ENCODE peak calls at places on chromosomes 5 and 9, in six cellular contexts. Q is tibial nerve, T is stomach, I is A549, M is Peyer's patch, S is uterus. Z is an unnamed sample.

GRCh38 chr5:86909896-86910295 is 292.2 kb downstream of the COX7C start:
- DNase-seq in M (no peak), Q (no peak), T (no peak), S (no peak), I (peak; percentile 59), Z (no peak)

GRCh38 chr9:14218253-14218652 is 95.7 kb downstream of the NFIB start:
- DNase-seq in Q (no peak), S (no peak), I (no peak), M (no peak), T (no peak), Z (no peak)

GRCh38 chr5:6637590-6637989 is 4.3 kb downstream of the SRD5A1 start:
- DNase-seq in M (no peak), S (no peak), Q (no peak), T (no peak), I (no peak), Z (no peak)

GRCh38 chr5:68086857-68087256 is 128.7 kb upstream of the PIK3R1 start:
- DNase-seq in M (peak; percentile 53), T (no peak), S (peak; percentile 41), I (no peak), Q (peak; percentile 21), Z (no peak)

GRCh38 chr5:122142480-122142879 is 13.1 kb downstream of the ZNF474 start:
- DNase-seq in S (no peak), I (peak; percentile 20), Q (no peak), M (no peak), T (no peak), Z (no peak)

GRCh38 chr9:128382261-128382660 is 11.1 kb downstream of the URM1 start:
- DNase-seq in M (no peak), S (no peak), Q (no peak), T (no peak), I (no peak), Z (no peak)

GRCh38 chr9:97474373-97474925 is 27.0 kb upstream of the TMOD1 start:
- DNase-seq in T (no peak), S (no peak), I (no peak), Q (no peak), M (no peak), Z (no peak)

GRCh38 chr9:87194471-87194870 is 247.2 kb upstream of the GAS1 start:
- DNase-seq in I (no peak), M (no peak), Q (no peak), S (no peak), T (no peak), Z (no peak)

GRCh38 chr5:83417884-83418283 is 53.7 kb upstream of the VCAN start:
- DNase-seq in Q (no peak), I (no peak), M (no peak), S (no peak), T (no peak), Z (no peak)

GRCh38 chr9:92429866-92430265 is 5.6 kb upstream of the OMD start:
- DNase-seq in I (no peak), T (no peak), Q (no peak), S (no peak), M (no peak), Z (no peak)
- TF ChIP-seq POLR2A in I (no peak), T (no peak), Q (no peak), S (no peak), M (no peak), Z (no peak)

GRCh38 chr9:116154976-116155699 is 1.5 kb downstream of the PAPPA start:
- DNase-seq in T (no peak), Q (no peak), M (no peak), I (peak; percentile 77), S (peak; percentile 51), Z (no peak)

GRCh38 chr9:116157436-116158138 is 4.0 kb downstream of the PAPPA start:
- DNase-seq in I (peak; percentile 63), Q (no peak), M (no peak), S (peak; percentile 31), T (no peak), Z (no peak)

GRCh38 chr9:116155700-116156045 is 2.1 kb downstream of the PAPPA start:
- DNase-seq in S (no peak), T (no peak), I (no peak), M (no peak), Q (no peak), Z (no peak)

GRCh38 chr9:116154334-116154975 is 864 bp downstream of the PAPPA start:
- DNase-seq in S (peak; percentile 36), M (no peak), Q (no peak), I (no peak), T (no peak), Z (peak; percentile 63)

GRCh38 chr9:116156621-116157314 is 3.2 kb downstream of the PAPPA start:
- DNase-seq in S (peak; percentile 80), I (peak; percentile 85), M (peak; percentile 49), Q (no peak), T (peak; percentile 43), Z (no peak)
- TF ChIP-seq POLR2A in S (peak; percentile 74), I (no peak), M (no peak), Q (no peak), T (no peak), Z (no peak)

GRCh38 chr5:58452566-58453258 is 7.2 kb downstream of the PLK2 start:
- DNase-seq in T (no peak), I (peak; percentile 54), M (no peak), Q (no peak), S (no peak), Z (no peak)
- TF ChIP-seq POLR2A in T (no peak), I (no peak), M (no peak), Q (no peak), S (no peak), Z (no peak)

DNA sequence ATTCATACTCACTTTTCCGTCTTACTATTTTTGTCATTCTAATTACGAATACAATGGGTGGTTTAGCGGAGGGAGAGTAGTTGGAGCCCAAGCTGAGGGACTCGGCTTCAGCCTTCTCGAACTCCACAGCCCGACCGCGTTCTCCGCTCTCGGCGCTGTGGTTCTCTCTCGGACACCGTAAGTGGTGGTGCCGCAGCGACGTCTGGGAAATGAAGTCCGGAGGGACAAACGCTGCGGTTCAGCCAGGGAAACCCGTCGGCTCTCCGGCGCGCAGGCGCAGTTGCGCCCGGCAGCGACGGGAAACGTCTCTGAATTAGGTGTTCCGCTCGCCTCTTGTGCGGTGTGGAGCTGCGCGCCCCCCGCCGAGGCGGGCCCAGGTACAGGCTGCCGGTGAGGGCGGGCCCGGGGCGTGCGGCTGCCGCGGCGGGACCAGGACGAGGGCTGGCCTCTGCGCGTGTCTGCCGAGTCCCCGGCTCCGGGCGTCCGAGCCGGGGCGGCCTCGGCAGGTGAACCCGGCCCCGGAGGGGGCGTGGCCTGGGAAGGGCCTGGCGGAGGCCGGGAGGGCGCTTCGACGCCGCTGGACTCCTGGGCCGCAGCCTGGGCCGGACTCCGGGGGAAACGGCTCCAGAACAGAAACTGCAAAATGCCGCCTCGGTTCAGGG is at the start of gene ZNF879:
- DNase-seq in M (peak; percentile 97), I (peak; percentile 95), Q (peak; percentile 80), S (peak; percentile 94), T (peak; percentile 94), Z (peak; percentile 97)
- TF ChIP-seq POLR2A in M (peak; percentile 38), I (peak; percentile 27), Q (no peak), S (peak; percentile 62), T (no peak), Z (peak; percentile 42)

GRCh38 chr9:2047916-2048315 is 32.8 kb downstream of the SMARCA2 start:
- DNase-seq in S (no peak), T (no peak), Q (no peak), M (no peak), I (no peak), Z (no peak)
- TF ChIP-seq POLR2A in S (no peak), T (no peak), Q (no peak), M (no peak), I (no peak), Z (no peak)

DNA sequence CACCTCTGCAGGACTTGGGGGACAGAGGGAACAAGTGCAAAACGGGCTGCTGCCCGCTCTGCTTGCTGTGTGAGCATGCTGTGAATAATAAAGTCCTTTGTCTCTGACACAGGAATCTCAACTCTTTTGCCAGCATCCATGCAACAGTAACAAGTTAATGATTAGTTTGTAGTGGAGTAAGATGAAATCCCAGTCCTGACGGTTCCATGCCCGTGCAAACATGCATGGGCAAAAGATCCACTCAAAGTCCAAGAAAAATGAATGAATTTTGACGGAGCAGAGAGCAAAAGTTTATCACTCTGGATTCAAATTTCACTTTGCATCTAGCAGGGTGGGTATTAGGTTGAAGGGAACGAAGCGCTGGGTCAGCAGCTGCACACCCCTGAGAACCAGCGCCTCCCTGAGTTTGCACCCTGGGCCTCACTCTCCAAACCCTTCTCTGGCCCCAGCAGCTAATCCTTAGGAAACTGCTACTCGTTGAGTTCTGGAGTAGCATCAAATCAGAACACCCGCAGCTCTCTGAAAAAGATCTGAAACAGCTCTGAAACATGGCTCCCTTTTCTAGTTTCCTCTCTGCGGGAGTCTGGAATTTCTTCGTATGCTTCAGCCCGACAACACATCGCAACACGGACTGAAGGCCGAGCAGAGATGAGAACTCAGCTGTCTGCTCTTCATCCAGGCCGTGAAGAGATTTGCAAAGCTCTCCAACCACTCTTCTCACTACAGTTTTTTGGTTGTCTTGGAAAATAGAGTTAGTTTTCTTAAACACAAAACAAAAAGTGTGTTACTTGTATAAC is 45.6 kb upstream of the RUFY1 start:
- DNase-seq in S (no peak), T (no peak), M (no peak), I (no peak), Q (no peak), Z (no peak)
- TF ChIP-seq POLR2A in S (no peak), T (no peak), M (no peak), I (no peak), Q (no peak), Z (no peak)

GRCh38 chr5:34486160-34486765 is 169.9 kb upstream of the RAI14 start:
- DNase-seq in T (peak; percentile 88), I (peak; percentile 83), S (peak; percentile 86), M (peak; percentile 87), Q (peak; percentile 82), Z (peak; percentile 86)

GRCh38 chr5:34487956-34488355 is 168.2 kb upstream of the RAI14 start:
- DNase-seq in M (no peak), T (no peak), I (no peak), S (no peak), Q (no peak), Z (no peak)

GRCh38 chr5:34488984-34489383 is 167.1 kb upstream of the RAI14 start:
- DNase-seq in S (no peak), T (no peak), M (no peak), I (no peak), Q (no peak), Z (no peak)

GRCh38 chr5:34486808-34487201 is 169.3 kb upstream of the RAI14 start:
- DNase-seq in Q (no peak), S (no peak), M (no peak), I (no peak), T (no peak), Z (no peak)

DNA sequence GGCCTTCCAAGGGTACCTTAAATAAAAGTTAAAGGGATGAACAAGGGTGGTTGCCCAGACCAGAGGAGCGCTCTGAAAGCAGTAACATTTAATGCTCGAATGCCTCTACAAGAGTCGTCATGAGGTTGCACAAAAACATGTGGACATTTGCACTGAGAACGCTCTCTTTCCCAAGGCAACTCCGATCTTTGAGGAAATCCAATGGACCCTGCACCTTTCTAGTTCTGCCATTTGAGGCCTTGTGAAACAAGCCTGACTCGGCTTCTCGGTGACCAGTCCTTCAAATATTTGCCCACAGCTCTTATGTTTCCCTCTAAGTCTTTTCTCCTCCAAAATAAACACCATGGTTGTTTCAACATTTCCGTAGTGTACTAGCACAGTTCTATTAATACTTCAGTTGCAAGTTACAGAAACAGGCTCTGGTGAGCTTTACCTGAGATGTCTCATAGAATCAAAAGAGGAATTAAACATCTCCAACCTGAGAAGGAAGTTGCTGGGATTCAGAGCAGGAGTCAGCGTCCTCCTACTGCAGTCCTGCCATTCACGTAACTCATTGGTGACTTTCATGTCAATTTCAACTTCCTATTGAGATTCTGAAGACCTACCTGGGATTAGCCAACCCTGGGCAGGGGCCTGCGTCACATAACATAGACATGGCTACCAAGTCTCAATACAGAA is 168.8 kb upstream of the RAI14 start:
- DNase-seq in T (peak; percentile 64), Q (no peak), I (peak; percentile 72), M (no peak), S (no peak), Z (no peak)
- TF ChIP-seq POLR2A in T (no peak), Q (no peak), I (no peak), M (no peak), S (no peak), Z (no peak)